ENCODE peak calls at places on chromosomes 13 and 19, in ten cellular contexts. O, M, Z, R, W, I, N, Q, V and C are unnamed samples.

GRCh38 chr13:34037636-34038325 is 219.8 kb downstream of the RFC3 start:
- DNase-seq in O (no peak), M (no peak), Z (no peak), R (no peak), W (peak), I (no peak), N (peak), Q (no peak), V (no peak), C (no peak)

GRCh38 chr13:98810746-98811145 is 58.3 kb upstream of the SLC15A1 start:
- DNase-seq in O (no peak), M (no peak), Z (no peak), R (no peak), W (no peak), I (no peak), N (peak), Q (no peak), V (no peak), C (no peak)

GRCh38 chr13:26971990-26972888 is 199.4 kb downstream of the USP12 start:
- DNase-seq in O (peak), M (peak), Z (peak), R (no peak), W (peak), I (no peak), N (peak), Q (no peak), V (no peak), C (no peak)

GRCh38 chr13:72726721-72727416 is 560 bp downstream of the MZT1 start:
- DNase-seq in O (peak), M (peak), Z (no peak), R (no peak), W (peak), I (peak), N (peak), Q (peak), V (no peak), C (peak)

GRCh38 chr13:98254541-98254940 is 77.5 kb upstream of the RNF113B start:
- DNase-seq in O (no peak), M (no peak), Z (peak), R (no peak), W (no peak), I (no peak), N (no peak), Q (no peak), V (no peak), C (no peak)

GRCh38 chr19:4234862-4235201 is 5.5 kb downstream of the EBI3 start:
- DNase-seq in O (no peak), M (no peak), Z (no peak), R (no peak), W (no peak), I (no peak), N (no peak), Q (no peak), V (no peak), C (no peak)

GRCh38 chr19:53912653-53913052 is 3.6 kb downstream of the CACNG7 start:
- DNase-seq in O (no peak), M (no peak), Z (no peak), R (no peak), W (no peak), I (no peak), N (no peak), Q (peak), V (no peak), C (no peak)

GRCh38 chr19:13150919-13151604 is 851 bp downstream of the IER2 start:
- DNase-seq in O (no peak), M (no peak), Z (no peak), R (no peak), W (no peak), I (no peak), N (peak), Q (no peak), V (no peak), C (no peak)

GRCh38 chr19:18483119-18483518 is 38.8 kb downstream of the ELL start:
- DNase-seq in O (no peak), M (no peak), Z (no peak), R (no peak), W (no peak), I (no peak), N (no peak), Q (no peak), V (no peak), C (no peak)

GRCh38 chr13:44244288-44244687 is 129.3 kb upstream of the SERP2 start:
- DNase-seq in O (no peak), M (no peak), Z (peak), R (no peak), W (peak), I (no peak), N (peak), Q (no peak), V (peak), C (no peak)

GRCh38 chr19:36110487-36111199 is at the start of gene OVOL3:
- DNase-seq in O (no peak), M (no peak), Z (no peak), R (no peak), W (no peak), I (no peak), N (no peak), Q (no peak), V (no peak), C (no peak)

GRCh38 chr13:85298387-85298924 is 500.8 kb downstream of the SLITRK6 start:
- DNase-seq in O (no peak), M (no peak), Z (no peak), R (no peak), W (no peak), I (no peak), N (peak), Q (no peak), V (no peak), C (no peak)

GRCh38 chr19:18322318-18322758 is 538 bp downstream of the LSM4 start:
- DNase-seq in O (peak), M (peak), Z (peak), R (no peak), W (peak), I (peak), N (peak), Q (peak), V (peak), C (no peak)

GRCh38 chr19:38944981-38945506 is 14.3 kb downstream of the MRPS12 start:
- DNase-seq in O (no peak), M (no peak), Z (no peak), R (no peak), W (no peak), I (no peak), N (peak), Q (no peak), V (no peak), C (no peak)

GRCh38 chr19:40241809-40242384 is 15.4 kb upstream of the CCNP start:
- DNase-seq in O (no peak), M (no peak), Z (no peak), R (no peak), W (no peak), I (no peak), N (no peak), Q (no peak), V (no peak), C (peak)

GRCh38 chr13:41345921-41346589 is 35.0 kb downstream of the NAA16 start:
- DNase-seq in O (no peak), M (no peak), Z (peak), R (no peak), W (no peak), I (no peak), N (no peak), Q (no peak), V (no peak), C (no peak)

GRCh38 chr13:80924596-80924995 is 583.7 kb upstream of the SPRY2 start:
- DNase-seq in O (no peak), M (no peak), Z (no peak), R (no peak), W (no peak), I (no peak), N (peak), Q (no peak), V (peak), C (no peak)

GRCh38 chr13:99585609-99586008 is 84.3 kb downstream of the TM9SF2 start:
- DNase-seq in O (no peak), M (no peak), Z (no peak), R (no peak), W (no peak), I (no peak), N (no peak), Q (no peak), V (no peak), C (no peak)

GRCh38 chr13:21012841-21013681 is 48.3 kb downstream of the LATS2 start:
- DNase-seq in O (no peak), M (no peak), Z (no peak), R (peak), W (no peak), I (no peak), N (no peak), Q (no peak), V (no peak), C (no peak)

GRCh38 chr19:14772995-14773394 is 5.4 kb downstream of the ADGRE2 start:
- DNase-seq in O (no peak), M (no peak), Z (no peak), R (no peak), W (no peak), I (no peak), N (no peak), Q (no peak), V (no peak), C (no peak)

GRCh38 chr19:42003506-42004294 is 9.7 kb upstream of the ATP1A3 start:
- DNase-seq in O (no peak), M (no peak), Z (no peak), R (no peak), W (no peak), I (no peak), N (no peak), Q (no peak), V (no peak), C (no peak)

GRCh38 chr13:86932935-86933334 is 738.2 kb upstream of the SLITRK5 start:
- DNase-seq in O (no peak), M (no peak), Z (peak), R (no peak), W (no peak), I (no peak), N (peak), Q (no peak), V (no peak), C (no peak)

GRCh38 chr13:98405690-98406344 is 171.1 kb downstream of the STK24 start:
- DNase-seq in O (no peak), M (no peak), Z (no peak), R (no peak), W (no peak), I (no peak), N (no peak), Q (no peak), V (no peak), C (no peak)

GRCh38 chr13:61779456-61779855 is 363.8 kb upstream of the PCDH20 start:
- DNase-seq in O (no peak), M (no peak), Z (no peak), R (no peak), W (no peak), I (no peak), N (no peak), Q (no peak), V (no peak), C (no peak)

GRCh38 chr19:4081441-4082129 is 14.9 kb upstream of the ZBTB7A start:
- DNase-seq in O (no peak), M (no peak), Z (no peak), R (no peak), W (peak), I (no peak), N (no peak), Q (no peak), V (no peak), C (no peak)

GRCh38 chr13:110217811-110218210 is 89.1 kb downstream of the COL4A1 start:
- DNase-seq in O (no peak), M (no peak), Z (no peak), R (no peak), W (no peak), I (no peak), N (no peak), Q (no peak), V (no peak), C (no peak)

GRCh38 chr19:1469936-1470863 is 8.8 kb downstream of the C19orf25 start:
- DNase-seq in O (peak), M (peak), Z (no peak), R (no peak), W (peak), I (no peak), N (peak), Q (peak), V (no peak), C (peak)

GRCh38 chr13:20182231-20182846 is 10.4 kb downstream of the GJB2 start:
- DNase-seq in O (no peak), M (peak), Z (peak), R (no peak), W (peak), I (peak), N (peak), Q (peak), V (peak), C (peak)

GRCh38 chr19:38210458-38210987 is 13.5 kb downstream of the DPF1 start:
- DNase-seq in O (no peak), M (no peak), Z (peak), R (no peak), W (no peak), I (no peak), N (no peak), Q (no peak), V (no peak), C (peak)

GRCh38 chr13:48132961-48133360 is 38.1 kb upstream of the MED4 start:
- DNase-seq in O (no peak), M (no peak), Z (no peak), R (no peak), W (no peak), I (no peak), N (no peak), Q (no peak), V (no peak), C (no peak)

GRCh38 chr19:12946092-12946845 is 607 bp downstream of the RAD23A start:
- DNase-seq in O (peak), M (peak), Z (peak), R (no peak), W (peak), I (peak), N (peak), Q (peak), V (peak), C (peak)